ENCODE peak calls at places on chromosomes 7 and 10, in four cellular contexts. D is stimulated activated CD8-positive, alpha-beta memory T cell treated with anti-CD3 and anti-CD28 coated beads, Interleukin-7, amount 100 ng/mL, for 1 hour; X is spleen; K is colonic mucosa. F is an unnamed sample.

GRCh38 chr7:141541375-141541774 is 9.8 kb upstream of the AGK start:
- DNase-seq in D (no peak), X (no peak), K (no peak), F (no peak)

GRCh38 chr10:86203162-86203905 is 163.3 kb downstream of the GRID1 start:
- DNase-seq in D (no peak), K (no peak), X (peak; percentile 63), F (peak; percentile 41)

GRCh38 chr10:118447478-118447877 is 105.4 kb upstream of the FAM204A start:
- DNase-seq in X (no peak), D (no peak), K (peak; percentile 67), F (no peak)

GRCh38 chr7:17966706-17967105 is 26.4 kb upstream of the SNX13 start:
- DNase-seq in D (no peak), X (no peak), K (no peak), F (no peak)

GRCh38 chr10:75497997-75498797 is 66.8 kb downstream of the LRMDA start:
- DNase-seq in D (no peak), X (no peak), K (no peak), F (no peak)

GRCh38 chr7:121081327-121081936 is 92.9 kb downstream of the CPED1 start:
- DNase-seq in K (no peak), D (no peak), X (no peak), F (peak; percentile 84)

GRCh38 chr7:92735707-92736106 is 100.7 kb downstream of the CDK6 start:
- DNase-seq in X (no peak), D (no peak), K (no peak), F (no peak)

GRCh38 chr10:121598261-121599249 is at the start of gene FGFR2:
- DNase-seq in K (peak; percentile 86), X (no peak), D (no peak), F (peak; percentile 87)

GRCh38 chr7:158821173-158822021 is 7.9 kb downstream of the ESYT2 start:
- DNase-seq in X (no peak), D (no peak), K (no peak), F (peak; percentile 90)

GRCh38 chr7:123210986-123211385 is 11.2 kb upstream of the SLC13A1 start:
- DNase-seq in D (no peak), X (no peak), K (no peak), F (no peak)

GRCh38 chr7:34747176-34747781 is 89.3 kb downstream of the NPSR1 start:
- DNase-seq in X (no peak), K (no peak), D (no peak), F (no peak)

GRCh38 chr7:133783276-133783675 is 343.9 kb upstream of the LRGUK start:
- DNase-seq in D (no peak), X (no peak), K (no peak), F (no peak)

F was measured in HT-29.